ENCODE peak calls at places on chromosomes 16 and 17, in nine cellular contexts. S is OCI-LY7; Y is NB4; Q is heart left ventricle; E is CD8-positive, alpha-beta T cell; Z is colonic mucosa; I is uterus; D is bronchial epithelial cell; V is AG10803. F is an unnamed sample.

GRCh38 chr16:85220125-85220839 is 108.0 kb upstream of the CIBAR2 start:
- DNase-seq in S (no peak), Y (no peak), Q (peak), E (no peak), Z (peak), I (peak), D (peak), V (peak), F (no peak)

GRCh38 chr16:4801962-4802658 is at the start of gene ROGDI:
- DNase-seq in S (peak), Y (peak), Q (peak), E (peak), Z (peak), I (peak), D (peak), V (peak), F (peak)

GRCh38 chr16:66502020-66502913 is 47.7 kb downstream of the TK2 start:
- DNase-seq in S (no peak), Y (peak), Q (peak), E (no peak), Z (no peak), I (peak), D (no peak), V (peak), F (no peak)

GRCh38 chr16:15775209-15775608 is 81.6 kb downstream of the MYH11 start:
- DNase-seq in S (peak), Y (peak), Q (no peak), E (no peak), Z (no peak), I (no peak), D (peak), V (no peak), F (no peak)

GRCh38 chr17:50847566-50847965 is 12.2 kb downstream of the WFIKKN2 start:
- DNase-seq in S (no peak), Y (no peak), Q (no peak), E (no peak), Z (no peak), I (no peak), D (no peak), V (no peak), F (no peak)

GRCh38 chr17:82789051-82789592 is 37.3 kb downstream of the TBCD start:
- DNase-seq in S (no peak), Y (no peak), Q (no peak), E (no peak), Z (no peak), I (no peak), D (no peak), V (no peak), F (no peak)

GRCh38 chr16:79316004-79316458 is 284.5 kb downstream of the MAF start:
- DNase-seq in S (no peak), Y (no peak), Q (no peak), E (no peak), Z (no peak), I (no peak), D (no peak), V (no peak), F (no peak)

GRCh38 chr17:66426397-66427033 is 124.1 kb downstream of the PRKCA start:
- DNase-seq in S (peak), Y (peak), Q (no peak), E (peak), Z (peak), I (no peak), D (no peak), V (no peak), F (peak)

GRCh38 chr17:45228121-45228941 is 6.6 kb downstream of the FMNL1 start:
- DNase-seq in S (peak), Y (no peak), Q (no peak), E (peak), Z (no peak), I (no peak), D (no peak), V (no peak), F (no peak)

GRCh38 chr16:83956336-83957289 is 3.6 kb downstream of the OSGIN1 start:
- DNase-seq in S (peak), Y (peak), Q (peak), E (peak), Z (peak), I (peak), D (peak), V (peak), F (peak)

GRCh38 chr17:352421-353212 is at the start of gene RPH3AL:
- DNase-seq in S (no peak), Y (no peak), Q (peak), E (no peak), Z (peak), I (no peak), D (peak), V (peak), F (no peak)

GRCh38 chr17:52376137-52376536 is 217.6 kb upstream of the CA10 start:
- DNase-seq in S (no peak), Y (peak), Q (no peak), E (no peak), Z (no peak), I (no peak), D (no peak), V (no peak), F (no peak)

GRCh38 chr16:4882633-4883285 is 35.5 kb downstream of the UBN1 start:
- DNase-seq in S (no peak), Y (no peak), Q (peak), E (no peak), Z (no peak), I (no peak), D (peak), V (peak), F (no peak)

GRCh38 chr16:69848635-69849545 is 86.8 kb downstream of the WWP2 start:
- DNase-seq in S (no peak), Y (no peak), Q (peak), E (no peak), Z (peak), I (peak), D (peak), V (peak), F (no peak)

GRCh38 chr16:9850716-9851115 is 331.5 kb downstream of the GRIN2A start:
- DNase-seq in S (no peak), Y (no peak), Q (no peak), E (no peak), Z (no peak), I (no peak), D (no peak), V (no peak), F (no peak)

GRCh38 chr16:3458852-3459361 is 15.4 kb downstream of the NAA60 start:
- DNase-seq in S (peak), Y (no peak), Q (no peak), E (no peak), Z (peak), I (no peak), D (peak), V (peak), F (no peak)

GRCh38 chr17:48642059-48642842 is 16.1 kb upstream of the HOXB9 start:
- DNase-seq in S (no peak), Y (no peak), Q (no peak), E (no peak), Z (peak), I (no peak), D (no peak), V (peak), F (no peak)

GRCh38 chr17:9714801-9715200 is 69.5 kb downstream of the USP43 start:
- DNase-seq in S (no peak), Y (no peak), Q (no peak), E (no peak), Z (no peak), I (no peak), D (no peak), V (no peak), F (no peak)

GRCh38 chr16:81071816-81072215 is 5.2 kb downstream of the C16orf46 start:
- DNase-seq in S (no peak), Y (peak), Q (no peak), E (no peak), Z (no peak), I (no peak), D (peak), V (no peak), F (no peak)

GRCh38 chr16:720990-721764 is at the start of gene ANTKMT:
- DNase-seq in S (peak), Y (peak), Q (peak), E (peak), Z (peak), I (peak), D (peak), V (peak), F (peak)
- TF ChIP-seq CTCF in S (no peak), Y (no peak), Q (no peak), E (no peak), Z (no peak), I (no peak), D (peak), V (no peak), F (no peak)

GRCh38 chr17:72422505-72423285 is 301.9 kb downstream of the SOX9 start:
- DNase-seq in S (peak), Y (peak), Q (peak), E (no peak), Z (peak), I (no peak), D (peak), V (peak), F (peak)

GRCh38 chr17:72423718-72424117 is 302.9 kb downstream of the SOX9 start:
- DNase-seq in S (no peak), Y (no peak), Q (no peak), E (no peak), Z (no peak), I (no peak), D (no peak), V (no peak), F (no peak)

GRCh38 chr17:72424505-72425117 is 303.8 kb downstream of the SOX9 start:
- DNase-seq in S (no peak), Y (no peak), Q (no peak), E (no peak), Z (no peak), I (no peak), D (no peak), V (no peak), F (no peak)

GRCh38 chr17:72422204-72422504 is 301.3 kb downstream of the SOX9 start:
- DNase-seq in S (no peak), Y (no peak), Q (no peak), E (no peak), Z (no peak), I (no peak), D (peak), V (no peak), F (no peak)

DNA sequence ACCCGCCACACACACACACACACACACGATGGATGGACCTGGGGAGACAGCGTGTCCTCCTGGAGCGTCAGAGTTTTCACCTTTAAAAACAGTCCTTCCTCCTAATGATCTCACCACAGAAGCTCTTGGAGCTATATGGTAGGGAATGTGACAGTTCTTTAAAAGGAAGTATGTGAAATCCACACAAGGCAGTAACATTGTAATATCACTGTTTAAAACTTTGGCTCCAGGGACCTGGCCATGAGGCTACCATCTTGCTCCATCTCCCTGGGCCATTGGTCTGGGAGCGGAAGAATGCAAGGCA is 302.4 kb downstream of the SOX9 start:
- DNase-seq in S (no peak), Y (no peak), Q (no peak), E (no peak), Z (no peak), I (no peak), D (no peak), V (no peak), F (no peak)
- TF ChIP-seq CTCF in S (no peak), Y (no peak), Q (no peak), E (no peak), Z (no peak), I (no peak), D (no peak), V (no peak), F (no peak)

GRCh38 chr17:76033139-76033538 is 6.0 kb upstream of the EVPL start:
- DNase-seq in S (no peak), Y (no peak), Q (no peak), E (no peak), Z (no peak), I (no peak), D (no peak), V (no peak), F (no peak)
- TF ChIP-seq CTCF in S (no peak), Y (no peak), Q (no peak), E (no peak), Z (no peak), I (no peak), D (no peak), V (no peak), F (no peak)

GRCh38 chr16:87052506-87052905 is 264.7 kb downstream of the C16orf95 start:
- DNase-seq in S (no peak), Y (no peak), Q (no peak), E (no peak), Z (no peak), I (no peak), D (no peak), V (peak), F (no peak)

GRCh38 chr16:87054856-87055255 is 262.3 kb downstream of the C16orf95 start:
- DNase-seq in S (no peak), Y (no peak), Q (no peak), E (no peak), Z (no peak), I (no peak), D (no peak), V (no peak), F (no peak)

GRCh38 chr16:87051526-87052320 is 265.5 kb downstream of the C16orf95 start:
- DNase-seq in S (no peak), Y (no peak), Q (no peak), E (no peak), Z (no peak), I (no peak), D (no peak), V (no peak), F (no peak)

GRCh38 chr16:87054154-87054553 is 263.0 kb downstream of the C16orf95 start:
- DNase-seq in S (no peak), Y (no peak), Q (no peak), E (no peak), Z (no peak), I (no peak), D (no peak), V (no peak), F (no peak)

GRCh38 chr16:87053016-87053982 is 263.9 kb downstream of the C16orf95 start:
- DNase-seq in S (no peak), Y (no peak), Q (no peak), E (no peak), Z (no peak), I (no peak), D (no peak), V (no peak), F (no peak)
- TF ChIP-seq CTCF in S (peak), Y (no peak), Q (no peak), E (no peak), Z (no peak), I (no peak), D (no peak), V (no peak), F (no peak)

GRCh38 chr17:17794382-17794781 is 42.4 kb downstream of the SREBF1 start:
- DNase-seq in S (no peak), Y (no peak), Q (no peak), E (no peak), Z (no peak), I (no peak), D (no peak), V (no peak), F (no peak)
- TF ChIP-seq CTCF in S (no peak), Y (no peak), Q (no peak), E (no peak), Z (no peak), I (no peak), D (no peak), V (no peak), F (no peak)

GRCh38 chr16:86872126-86872525 is 293.8 kb downstream of the FOXL1 start:
- DNase-seq in S (no peak), Y (no peak), Q (no peak), E (no peak), Z (no peak), I (no peak), D (no peak), V (no peak), F (no peak)

GRCh38 chr16:86877108-86877507 is 298.8 kb downstream of the FOXL1 start:
- DNase-seq in S (no peak), Y (peak), Q (no peak), E (no peak), Z (no peak), I (no peak), D (no peak), V (no peak), F (no peak)

GRCh38 chr16:86872833-86873232 is 294.5 kb downstream of the FOXL1 start:
- DNase-seq in S (no peak), Y (no peak), Q (no peak), E (no peak), Z (no peak), I (no peak), D (no peak), V (no peak), F (no peak)

GRCh38 chr16:86876499-86876898 is 298.1 kb downstream of the FOXL1 start:
- DNase-seq in S (no peak), Y (no peak), Q (no peak), E (no peak), Z (no peak), I (no peak), D (no peak), V (no peak), F (no peak)

GRCh38 chr16:86874141-86874540 is 295.8 kb downstream of the FOXL1 start:
- DNase-seq in S (peak), Y (peak), Q (no peak), E (no peak), Z (no peak), I (no peak), D (peak), V (no peak), F (peak)
- TF ChIP-seq CTCF in S (peak), Y (peak), Q (no peak), E (no peak), Z (peak), I (no peak), D (peak), V (peak), F (peak)

DNA sequence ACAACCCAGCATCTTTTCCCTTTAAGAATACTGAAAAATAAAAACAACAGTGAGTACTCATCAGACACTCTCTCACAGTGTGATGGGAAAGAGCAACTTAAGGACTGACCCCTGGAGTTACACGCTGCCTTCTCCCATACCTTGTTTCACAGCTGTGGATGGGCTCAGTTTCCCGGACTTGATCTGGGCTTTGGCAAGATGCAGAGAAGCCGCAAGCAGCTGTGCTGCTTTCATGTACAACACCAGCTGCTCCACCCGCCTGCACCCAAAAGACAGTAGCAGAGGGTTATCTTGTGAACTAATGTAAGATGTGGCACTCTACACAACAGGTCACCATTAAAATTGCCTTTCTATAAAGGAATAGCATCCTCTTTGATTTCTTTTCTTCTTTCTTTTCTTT is 32.7 kb upstream of the ALDH3A1 start:
- DNase-seq in S (no peak), Y (no peak), Q (no peak), E (no peak), Z (no peak), I (no peak), D (no peak), V (no peak), F (no peak)
- TF ChIP-seq CTCF in S (no peak), Y (no peak), Q (no peak), E (no peak), Z (no peak), I (no peak), D (no peak), V (no peak), F (no peak)

DNA sequence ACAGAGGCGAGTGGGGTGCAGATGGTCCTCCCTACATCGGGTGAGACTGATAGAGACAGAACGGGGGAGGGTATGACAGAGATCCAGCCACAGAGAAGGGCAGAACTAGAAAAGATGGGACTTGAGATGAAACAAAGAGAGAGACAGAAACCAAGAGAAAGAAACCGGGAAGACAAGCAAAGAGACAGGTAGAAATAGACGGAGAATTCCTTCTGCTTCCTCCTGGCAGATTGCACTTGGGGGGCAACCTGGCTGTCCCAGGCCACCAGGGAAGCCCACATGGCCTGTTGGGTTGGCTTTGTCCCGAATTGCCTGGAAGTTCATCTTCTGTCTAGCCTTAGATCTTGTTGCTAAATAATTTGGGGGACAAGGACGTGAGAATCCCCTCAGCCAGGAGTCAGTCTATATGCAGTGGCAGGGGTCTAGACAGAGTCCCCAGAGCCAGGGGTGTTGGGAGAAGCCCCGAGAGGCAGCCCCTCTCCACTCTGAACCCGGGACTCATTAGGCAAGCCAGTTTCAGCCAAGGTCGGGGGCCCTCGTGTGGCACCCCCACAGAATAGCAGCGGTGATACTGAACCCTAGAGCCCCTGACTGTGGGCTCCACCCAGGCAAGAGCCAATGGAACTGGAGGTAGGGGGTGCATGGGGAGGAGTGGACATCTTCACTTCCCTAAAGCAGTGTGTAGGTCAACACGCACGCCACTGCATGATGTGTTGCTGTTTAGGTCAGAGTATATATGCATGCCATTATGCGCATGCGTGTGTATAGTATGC is 626 bp upstream of the TSPOAP1 start:
- DNase-seq in S (peak), Y (peak), Q (no peak), E (peak), Z (no peak), I (no peak), D (no peak), V (no peak), F (peak)
- TF ChIP-seq CTCF in S (peak), Y (peak), Q (peak), E (peak), Z (no peak), I (no peak), D (peak), V (peak), F (peak)

GRCh38 chr17:61002316-61002736 is 324.7 kb downstream of the BCAS3 start:
- DNase-seq in S (peak), Y (peak), Q (no peak), E (no peak), Z (no peak), I (no peak), D (peak), V (peak), F (no peak)
- TF ChIP-seq CTCF in S (peak), Y (no peak), Q (peak), E (peak), Z (peak), I (peak), D (peak), V (peak), F (no peak)

DNA sequence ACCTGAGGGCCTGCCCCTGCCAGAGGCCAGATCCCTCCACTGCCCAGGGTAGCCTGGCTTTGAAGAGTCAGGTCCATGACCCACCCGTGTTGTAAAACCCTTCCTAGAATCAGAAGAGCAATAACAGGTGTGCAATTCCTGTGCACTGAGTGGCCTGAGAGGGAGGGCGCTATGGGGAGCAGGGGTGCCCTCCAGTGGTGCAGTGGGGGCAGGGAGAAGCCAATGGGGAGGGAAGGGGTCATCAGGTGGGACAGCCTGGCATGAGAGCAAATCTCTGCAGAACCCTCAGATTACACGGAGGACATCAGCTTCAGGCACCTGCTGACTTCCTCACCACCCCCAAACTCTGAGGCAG is 72.9 kb upstream of the ZNF469 start:
- DNase-seq in S (peak), Y (peak), Q (no peak), E (no peak), Z (no peak), I (no peak), D (no peak), V (no peak), F (no peak)
- TF ChIP-seq CTCF in S (peak), Y (no peak), Q (no peak), E (no peak), Z (no peak), I (no peak), D (peak), V (no peak), F (peak)

F was measured in GM13976.